ENCODE peak calls at places on chromosomes 4 and X, in five cellular contexts. G is nephron progenitor cell; L is stimulated activated CD8-positive, alpha-beta memory T cell treated with anti-CD3 and anti-CD28 coated beads, Interleukin-15, amount 100 ng/mL, for 24 hours; K is ACHN; M is CMK. V is an unnamed sample.

GRCh38 chr4:138243369-138243768 is 1.2 kb upstream of the SLC7A11 start:
- DNase-seq in G (no peak), L (no peak), K (peak; percentile 21), M (no peak), V (no peak)

GRCh38 chr4:25031077-25031606 is 396 bp upstream of the LGI2 start:
- DNase-seq in G (peak; percentile 48), L (no peak), K (no peak), M (no peak), V (peak; percentile 7)

GRCh38 chrX:73266766-73267165 is 52.1 kb upstream of the NAP1L2 start:
- DNase-seq in G (no peak), L (no peak), K (no peak), M (no peak), V (no peak)

GRCh38 chrX:26586570-26586969 is 370.6 kb downstream of the MAGEB5 start:
- DNase-seq in G (no peak), L (no peak), K (no peak), M (no peak), V (no peak)

GRCh38 chrX:10620121-10620699 is at the start of gene MID1:
- DNase-seq in G (peak; percentile 73), L (no peak), K (peak; percentile 65), M (no peak), V (peak; percentile 83)

GRCh38 chr4:145920205-145920604 is 18.4 kb downstream of the ZNF827 start:
- DNase-seq in G (no peak), L (no peak), K (no peak), M (no peak), V (peak; percentile 74)

GRCh38 chrX:68650491-68650890 is 3.0 kb downstream of the STARD8 start:
- DNase-seq in G (no peak), L (no peak), K (peak; percentile 39), M (no peak), V (no peak)

GRCh38 chrX:9089652-9090051 is 55.7 kb upstream of the FAM9B start:
- DNase-seq in G (no peak), L (no peak), K (no peak), M (no peak), V (no peak)

GRCh38 chr4:112183252-112183651 is 38.0 kb downstream of the FAM241A start:
- DNase-seq in G (no peak), L (no peak), K (no peak), M (no peak), V (peak; percentile 75)

GRCh38 chr4:140556372-140557085 is 12.2 kb downstream of the UCP1 start:
- DNase-seq in G (no peak), L (no peak), K (no peak), M (no peak), V (no peak)

GRCh38 chr4:41143721-41144379 is 70.5 kb downstream of the APBB2 start:
- DNase-seq in G (no peak), L (no peak), K (peak; percentile 47), M (no peak), V (no peak)

GRCh38 chr4:76821661-76822060 is 76.3 kb downstream of the SOWAHB start:
- DNase-seq in G (no peak), L (no peak), K (no peak), M (no peak), V (peak; percentile 84)

GRCh38 chr4:140049024-140049923 is 104.7 kb downstream of the MAML3 start:
- DNase-seq in G (peak; percentile 50), L (no peak), K (no peak), M (no peak), V (peak; percentile 60)

GRCh38 chr4:90078440-90078839 is 48.8 kb upstream of the CCSER1 start:
- DNase-seq in G (no peak), L (no peak), K (no peak), M (no peak), V (no peak)

GRCh38 chrX:109841869-109842579 is 109.0 kb upstream of the ACSL4 start:
- DNase-seq in G (no peak), L (no peak), K (no peak), M (peak; percentile 67), V (no peak)

GRCh38 chr4:112817933-112818921 is 181.3 kb downstream of the LARP7 start:
- DNase-seq in G (peak; percentile 66), L (no peak), K (peak; percentile 92), M (peak; percentile 5), V (peak; percentile 82)

GRCh38 chrX:40834225-40834624 is 98.9 kb upstream of the MED14 start:
- DNase-seq in G (no peak), L (no peak), K (no peak), M (no peak), V (peak; percentile 76)

GRCh38 chr4:118417325-118417724 is 64.5 kb upstream of the PRSS12 start:
- DNase-seq in G (no peak), L (no peak), K (no peak), M (no peak), V (peak; percentile 10)

GRCh38 chr4:130124066-130124465 is 1028.1 kb downstream of the C4orf33 start:
- DNase-seq in G (no peak), L (no peak), K (no peak), M (no peak), V (no peak)

GRCh38 chr4:180827610-180828009 is 1415.6 kb upstream of the TENM3 start:
- DNase-seq in G (no peak), L (no peak), K (no peak), M (no peak), V (no peak)